ENCODE peak calls at places on chromosomes 7 and 10, in four cellular contexts. L is B cell, V is lower lobe of right lung, N is neural crest cell. Z is an unnamed sample.

GRCh38 chr7:111266613-111267012 is 175.7 kb downstream of the LRRN3 start:
- DNase-seq in L (no peak), V (no peak), N (no peak), Z (no peak)

GRCh38 chr10:98170249-98171117 is 36.0 kb downstream of the R3HCC1L start:
- DNase-seq in L (no peak), V (no peak), N (peak), Z (peak)

GRCh38 chr10:101013365-101013825 is 13.8 kb downstream of the LZTS2 start:
- DNase-seq in L (no peak), V (no peak), N (no peak), Z (no peak)

GRCh38 chr7:42186181-42186580 is 50.8 kb downstream of the GLI3 start:
- DNase-seq in L (no peak), V (no peak), N (peak), Z (peak)

GRCh38 chr7:74094224-74095095 is 10.9 kb downstream of the LIMK1 start:
- DNase-seq in L (peak), V (peak), N (no peak), Z (peak)

GRCh38 chr10:52757777-52758176 is 14.8 kb downstream of the MBL2 start:
- DNase-seq in L (no peak), V (no peak), N (no peak), Z (no peak)

GRCh38 chr7:4774007-4774406 is 1.4 kb upstream of the AP5Z1 start:
- DNase-seq in L (no peak), V (no peak), N (no peak), Z (no peak)

GRCh38 chr10:114362831-114363355 is 41.4 kb downstream of the AFAP1L2 start:
- DNase-seq in L (no peak), V (no peak), N (no peak), Z (no peak)

GRCh38 chr10:108204528-108205313 is 1040.2 kb upstream of the SORCS1 start:
- DNase-seq in L (no peak), V (no peak), N (peak), Z (peak)

GRCh38 chr7:154960063-154960790 is 42.7 kb downstream of the PAXIP1 start:
- DNase-seq in L (no peak), V (no peak), N (no peak), Z (no peak)

GRCh38 chr7:91962419-91962818 is 21.8 kb downstream of the AKAP9 start:
- DNase-seq in L (no peak), V (no peak), N (no peak), Z (no peak)

GRCh38 chr10:96560970-96561887 is 25.6 kb downstream of the TM9SF3 start:
- DNase-seq in L (no peak), V (no peak), N (no peak), Z (no peak)

GRCh38 chr7:16064316-16064715 is 357.0 kb downstream of the CRPPA start:
- DNase-seq in L (no peak), V (no peak), N (no peak), Z (no peak)

GRCh38 chr7:28732037-28732869 is 225.9 kb downstream of the TRIL start:
- DNase-seq in L (no peak), V (no peak), N (no peak), Z (peak)

GRCh38 chr7:147990837-147991236 is 599.7 kb upstream of the C7orf33 start:
- DNase-seq in L (no peak), V (no peak), N (no peak), Z (no peak)

GRCh38 chr10:124006526-124006925 is 86.9 kb downstream of the CHST15 start:
- DNase-seq in L (no peak), V (no peak), N (no peak), Z (no peak)

GRCh38 chr7:150973571-150974451 is 4.3 kb downstream of the KCNH2 start:
- DNase-seq in L (peak), V (no peak), N (no peak), Z (no peak)

GRCh38 chr10:59709472-59710125 is at the start of gene SLC16A9:
- DNase-seq in L (peak), V (peak), N (peak), Z (peak)

GRCh38 chr10:125149278-125150047 is 10.9 kb downstream of the CTBP2 start:
- DNase-seq in L (no peak), V (peak), N (no peak), Z (no peak)

GRCh38 chr7:151824285-151824950 is 52.5 kb downstream of the PRKAG2 start:
- DNase-seq in L (no peak), V (peak), N (no peak), Z (no peak)

GRCh38 chr7:135282621-135283295 is 49.1 kb downstream of the STRA8 start:
- DNase-seq in L (no peak), V (no peak), N (no peak), Z (no peak)

GRCh38 chr10:11483189-11484148 is 128.0 kb downstream of the USP6NL start:
- DNase-seq in L (no peak), V (no peak), N (no peak), Z (no peak)

GRCh38 chr7:34036069-34036920 is 131.0 kb downstream of the BMPER start:
- DNase-seq in L (no peak), V (no peak), N (no peak), Z (peak)

GRCh38 chr10:21398549-21399345 is 126.7 kb downstream of the SKIDA1 start:
- DNase-seq in L (no peak), V (no peak), N (no peak), Z (no peak)

GRCh38 chr7:24192701-24193100 is 91.3 kb upstream of the NPY start:
- DNase-seq in L (no peak), V (no peak), N (no peak), Z (no peak)

GRCh38 chr7:117053407-117053806 is 100.1 kb downstream of the ST7 start:
- DNase-seq in L (no peak), V (no peak), N (no peak), Z (no peak)

GRCh38 chr7:151087247-151088018 is 1.2 kb downstream of the AGAP3 start:
- DNase-seq in L (peak), V (peak), N (no peak), Z (no peak)

GRCh38 chr7:67705850-67706249 is 709.2 kb downstream of the TYW1 start:
- DNase-seq in L (no peak), V (no peak), N (no peak), Z (no peak)

GRCh38 chr10:20885678-20886077 is 11.4 kb downstream of the NEBL start:
- DNase-seq in L (no peak), V (no peak), N (no peak), Z (no peak)

GRCh38 chr10:79065853-79066252 is 2.9 kb upstream of the ZMIZ1 start:
- DNase-seq in L (no peak), V (peak), N (no peak), Z (no peak)

GRCh38 chr10:79067241-79068202 is 1.2 kb upstream of the ZMIZ1 start:
- DNase-seq in L (peak), V (peak), N (peak), Z (peak)

GRCh38 chr10:79068203-79068561 is 584 bp upstream of the ZMIZ1 start:
- DNase-seq in L (peak), V (no peak), N (no peak), Z (peak)

GRCh38 chr10:79065091-79065551 is 3.6 kb upstream of the ZMIZ1 start:
- DNase-seq in L (no peak), V (peak), N (no peak), Z (no peak)

DNA sequence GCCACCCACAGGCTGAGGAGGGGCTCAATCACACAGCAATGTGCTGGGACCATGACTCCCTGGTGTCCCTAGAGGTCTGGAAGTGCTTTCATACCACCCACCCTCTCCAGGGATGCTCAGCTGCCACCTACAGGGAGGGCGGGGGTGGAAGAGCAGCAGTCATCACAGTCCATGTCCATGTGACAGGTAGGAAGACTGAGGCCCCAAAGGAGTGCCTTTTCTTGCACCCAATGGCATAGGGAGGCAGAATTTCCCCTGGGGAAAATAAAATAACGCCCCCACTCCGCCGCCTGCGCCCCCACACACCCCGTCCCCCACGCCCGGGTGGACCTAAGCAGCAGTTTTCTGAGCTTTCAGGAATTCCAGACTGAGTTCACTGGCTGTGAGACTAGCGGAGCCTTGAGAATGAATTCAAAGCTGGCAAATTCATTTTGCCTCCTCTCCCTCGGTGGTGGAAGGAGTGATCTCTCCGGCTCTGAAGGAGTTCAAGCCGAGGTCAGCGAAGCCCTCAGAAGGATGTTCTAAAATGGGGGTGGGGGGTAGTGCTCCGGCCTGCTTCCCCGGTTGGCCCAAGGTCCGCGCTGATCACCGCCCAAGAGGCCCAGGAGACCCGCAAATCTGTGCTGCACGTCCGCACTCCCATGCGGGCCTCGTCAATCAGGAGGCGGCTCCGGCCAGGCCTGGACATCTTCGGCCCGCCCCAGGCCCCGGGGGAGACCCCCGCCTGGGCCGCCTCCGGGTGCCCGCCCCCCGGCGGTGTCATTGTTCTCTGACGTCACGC is 2.1 kb upstream of the ZMIZ1 start:
- DNase-seq in L (peak), V (peak), N (peak), Z (peak)
- TF ChIP-seq CTCF in L (no peak), V (peak), N (peak), Z (no peak)

DNA sequence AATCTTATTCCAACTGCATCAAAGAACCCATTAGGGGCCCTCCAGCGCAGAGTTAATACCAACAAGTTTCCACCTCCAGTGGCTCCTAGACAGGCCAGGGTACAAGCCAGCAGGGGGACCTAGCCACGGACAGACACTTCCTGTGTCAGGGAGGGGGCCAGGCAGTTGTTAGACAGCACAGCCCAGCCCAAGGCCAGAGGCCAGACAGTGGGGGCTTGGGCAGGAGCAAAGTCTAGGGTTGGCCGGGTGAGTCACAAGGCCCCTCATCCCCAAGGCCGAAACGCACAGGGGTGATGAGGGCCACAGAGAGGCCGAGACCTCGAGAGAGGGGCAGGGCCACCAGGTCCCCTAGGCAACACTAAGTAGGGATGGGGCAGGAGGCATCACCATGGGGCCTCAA is 19.3 kb upstream of the OPTN start:
- DNase-seq in L (no peak), V (no peak), N (no peak), Z (no peak)
- TF ChIP-seq CTCF in L (no peak), V (no peak), N (no peak), Z (no peak)

GRCh38 chr10:128174581-128175559 is 48.6 kb upstream of the MKI67 start:
- DNase-seq in L (no peak), V (no peak), N (no peak), Z (no peak)

GRCh38 chr10:128172756-128173155 is 46.5 kb upstream of the MKI67 start:
- DNase-seq in L (no peak), V (no peak), N (no peak), Z (no peak)

GRCh38 chr10:128180843-128181242 is 54.6 kb upstream of the MKI67 start:
- DNase-seq in L (no peak), V (no peak), N (no peak), Z (no peak)

GRCh38 chr10:128173383-128173782 is 47.2 kb upstream of the MKI67 start:
- DNase-seq in L (no peak), V (no peak), N (no peak), Z (no peak)

GRCh38 chr10:128178319-128178937 is 52.2 kb upstream of the MKI67 start:
- DNase-seq in L (no peak), V (no peak), N (peak), Z (peak)
- TF ChIP-seq CTCF in L (no peak), V (peak), N (peak), Z (peak)

GRCh38 chr10:78424721-78425120 is 391.1 kb downstream of the RPS24 start:
- DNase-seq in L (no peak), V (no peak), N (no peak), Z (no peak)
- TF ChIP-seq CTCF in L (peak), V (peak), N (peak), Z (peak)

GRCh38 chr7:123916240-123916724 is 8.8 kb upstream of the SPAM1 start:
- DNase-seq in L (no peak), V (no peak), N (no peak), Z (no peak)
- TF ChIP-seq CTCF in L (no peak), V (peak), N (peak), Z (no peak)

DNA sequence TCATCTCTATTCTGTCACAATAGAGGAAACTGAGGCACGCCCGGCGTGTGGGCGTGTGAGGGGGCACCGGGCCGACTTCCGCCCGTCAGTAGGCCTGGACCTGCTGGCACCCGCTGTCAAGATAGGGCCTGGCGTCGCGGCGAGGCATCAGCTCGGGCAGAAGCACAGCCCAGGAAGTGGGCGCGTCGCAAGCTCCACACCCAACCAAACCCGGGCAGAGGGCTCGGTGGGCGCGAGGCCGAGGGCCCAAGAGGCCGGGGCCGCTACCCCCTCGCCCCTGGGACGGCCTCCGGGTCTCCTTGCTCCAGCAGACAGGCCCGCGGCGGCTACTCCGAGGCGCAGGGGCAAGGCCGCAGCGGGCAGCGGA is 91.2 kb downstream of the SPAG6 start:
- DNase-seq in L (no peak), V (no peak), N (no peak), Z (no peak)
- TF ChIP-seq CTCF in L (peak), V (no peak), N (no peak), Z (no peak)

GRCh38 chr7:130733866-130734524 is at the start of gene KLF14:
- DNase-seq in L (peak), V (no peak), N (peak), Z (peak)

GRCh38 chr7:130735273-130735716 is 1.3 kb upstream of the KLF14 start:
- DNase-seq in L (no peak), V (no peak), N (no peak), Z (no peak)

GRCh38 chr7:130734525-130735272 is 692 bp upstream of the KLF14 start:
- DNase-seq in L (no peak), V (no peak), N (peak), Z (no peak)

GRCh38 chr7:130736298-130736900 is 2.4 kb upstream of the KLF14 start:
- DNase-seq in L (no peak), V (no peak), N (no peak), Z (no peak)

GRCh38 chr7:130732980-130733865 is 784 bp downstream of the KLF14 start:
- DNase-seq in L (peak), V (peak), N (peak), Z (no peak)
- TF ChIP-seq CTCF in L (peak), V (no peak), N (peak), Z (no peak)

DNA sequence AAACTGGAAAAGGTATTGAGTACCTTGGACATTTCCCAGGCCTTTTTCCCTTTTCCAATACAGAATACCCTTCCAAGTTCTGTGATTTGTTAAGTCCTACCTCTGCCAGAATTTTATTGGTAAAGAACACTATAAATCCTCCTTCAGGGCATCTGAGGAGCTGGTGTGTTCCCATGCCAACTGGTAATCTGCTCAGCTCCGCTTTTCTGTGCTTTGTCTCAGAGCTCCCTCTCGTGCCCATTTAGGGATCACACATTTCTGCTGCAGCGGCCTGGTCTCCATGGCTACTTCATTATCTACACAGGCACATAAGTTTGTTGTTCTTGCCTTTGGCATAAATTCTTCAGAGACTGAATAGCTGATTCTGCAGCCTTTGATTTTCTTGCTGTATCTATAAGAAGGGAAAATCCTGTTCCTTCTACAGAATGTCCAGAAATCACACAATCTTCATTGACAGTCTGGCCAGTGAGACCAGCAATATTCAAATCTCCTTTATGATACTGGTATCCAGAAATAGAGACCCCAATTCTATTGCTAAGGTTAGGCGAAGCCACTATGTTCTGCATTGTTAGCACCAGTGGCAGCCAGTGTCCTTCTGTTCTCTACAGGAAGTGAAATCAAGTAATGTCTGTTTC is 52.0 kb downstream of the DENND11 start:
- DNase-seq in L (no peak), V (no peak), N (peak), Z (peak)
- TF ChIP-seq CTCF in L (peak), V (peak), N (peak), Z (peak)

GRCh38 chr7:71871446-71871845 is 540.7 kb downstream of the CALN1 start:
- DNase-seq in L (no peak), V (no peak), N (no peak), Z (no peak)
- TF ChIP-seq CTCF in L (no peak), V (no peak), N (peak), Z (peak)

Z was measured in endothelial cell.